ENCODE peak calls at places on chromosomes 13 and 19, in six cellular contexts. F is DMS53; N is cardiac muscle cell; H is C1 segment of cervical spinal cord; Y is NCI-H2107; Z is stimulated activated naive CD8-positive, alpha-beta T cell treated with anti-CD3 and anti-CD28 coated beads, Interleukin-15, Interleukin-2, amounts not matched to agents 100 U/mL and 50 U/mL, for 24 hours. K is an unnamed sample.

GRCh38 chr19:33193864-33194362 is at the start of gene LRP3:
- DNase-seq in F (peak; percentile 75), N (peak; percentile 51), H (no peak), Y (peak; percentile 27), Z (no peak), K (no peak)

GRCh38 chr19:41606215-41606837 is 20.5 kb downstream of the CEACAM4 start:
- DNase-seq in F (no peak), N (no peak), H (no peak), Y (no peak), Z (no peak), K (no peak)

GRCh38 chr19:38003427-38004099 is 96.6 kb downstream of the SIPA1L3 start:
- DNase-seq in F (peak; percentile 92), N (peak; percentile 86), H (peak; percentile 48), Y (peak; percentile 89), Z (peak; percentile 32), K (no peak)

GRCh38 chr13:23069571-23069970 is 111.2 kb upstream of the SGCG start:
- DNase-seq in F (no peak), N (peak; percentile 74), H (no peak), Y (no peak), Z (no peak), K (no peak)

GRCh38 chr19:50418186-50419021 is at the start of gene SPIB:
- DNase-seq in F (no peak), N (no peak), H (no peak), Y (no peak), Z (peak; percentile 42), K (no peak)

GRCh38 chr13:47594833-47595232 is 406.2 kb downstream of the SUCLA2 start:
- DNase-seq in F (peak; percentile 58), N (peak; percentile 25), H (no peak), Y (no peak), Z (no peak), K (no peak)

GRCh38 chr19:18415177-18415867 is 3.9 kb upstream of the SSBP4 start:
- DNase-seq in F (no peak), N (peak; percentile 97), H (no peak), Y (no peak), Z (no peak), K (no peak)

GRCh38 chr19:7229735-7230134 is 64.5 kb downstream of the INSR start:
- DNase-seq in F (no peak), N (no peak), H (no peak), Y (no peak), Z (no peak), K (no peak)

GRCh38 chr13:21542563-21542962 is 61.4 kb downstream of the MICU2 start:
- DNase-seq in F (peak; percentile 61), N (no peak), H (no peak), Y (no peak), Z (no peak), K (no peak)

GRCh38 chr13:66994498-66995365 is 235.4 kb downstream of the PCDH9 start:
- DNase-seq in F (no peak), N (no peak), H (peak; percentile 35), Y (no peak), Z (no peak), K (peak; percentile 24)

GRCh38 chr13:113970810-113971470 is 2.9 kb downstream of the C13orf46 start:
- DNase-seq in F (no peak), N (peak; percentile 70), H (no peak), Y (no peak), Z (no peak), K (no peak)

GRCh38 chr13:110937511-110938303 is 22.8 kb upstream of the ANKRD10 start:
- DNase-seq in F (no peak), N (no peak), H (no peak), Y (no peak), Z (no peak), K (no peak)

GRCh38 chr19:19615086-19615485 is 3.4 kb downstream of the PBX4 start:
- DNase-seq in F (no peak), N (no peak), H (no peak), Y (no peak), Z (peak; percentile 49), K (no peak)

GRCh38 chr19:7668842-7669241 is at the start of gene RETN:
- DNase-seq in F (no peak), N (no peak), H (no peak), Y (no peak), Z (no peak), K (no peak)

GRCh38 chr19:48480476-48481190 is 11.5 kb downstream of the CYTH2 start:
- DNase-seq in F (peak; percentile 84), N (peak; percentile 49), H (peak; percentile 58), Y (no peak), Z (peak; percentile 68), K (no peak)

GRCh38 chr19:18223860-18224524 is 2.2 kb downstream of the PDE4C start:
- DNase-seq in F (peak; percentile 74), N (peak; percentile 54), H (no peak), Y (no peak), Z (peak; percentile 63), K (no peak)

GRCh38 chr13:110137677-110138008 is 169.3 kb downstream of the COL4A1 start:
- DNase-seq in F (peak; percentile 76), N (peak; percentile 30), H (no peak), Y (no peak), Z (peak; percentile 35), K (peak; percentile 56)

GRCh38 chr19:45781282-45782161 is 768 bp downstream of the DMPK start:
- DNase-seq in F (peak; percentile 95), N (no peak), H (no peak), Y (peak; percentile 77), Z (no peak), K (peak; percentile 6)

GRCh38 chr13:90757127-90757680 is 590.3 kb upstream of the MIR17HG start:
- DNase-seq in F (peak; percentile 0), N (no peak), H (no peak), Y (no peak), Z (no peak), K (peak; percentile 47)

GRCh38 chr13:39676315-39676876 is 20.9 kb downstream of the COG6 start:
- DNase-seq in F (peak; percentile 75), N (peak; percentile 74), H (no peak), Y (peak; percentile 14), Z (no peak), K (no peak)

GRCh38 chr19:5907216-5907615 is 2.5 kb downstream of the VMAC start:
- DNase-seq in F (no peak), N (no peak), H (no peak), Y (no peak), Z (peak; percentile 31), K (no peak)

GRCh38 chr13:73449258-73449657 is 390.5 kb downstream of the KLF5 start:
- DNase-seq in F (no peak), N (no peak), H (no peak), Y (no peak), Z (no peak), K (no peak)